ENCODE peak calls at places on chromosome X, in five cellular contexts. Y is body of pancreas, A is OCI-LY7, V is fibroblast of mammary gland, C is transverse colon. Z is an unnamed sample.

GRCh38 chrX:11908371-11908770 is 150.3 kb downstream of the MSL3 start:
- DNase-seq in V (peak; percentile 45), Y (no peak), C (no peak), A (peak; percentile 17), Z (peak; percentile 45)

GRCh38 chrX:112734250-112734649 is 54.5 kb upstream of the LHFPL1 start:
- DNase-seq in V (peak; percentile 4), C (no peak), A (peak; percentile 8), Y (peak; percentile 2), Z (peak; percentile 1)

GRCh38 chrX:77505227-77505626 is 58.0 kb downstream of the FGF16 start:
- DNase-seq in C (no peak), Y (no peak), V (peak; percentile 53), A (peak; percentile 11), Z (peak; percentile 71)

GRCh38 chrX:69119122-69119521 is 46.1 kb downstream of the PJA1 start:
- DNase-seq in A (no peak), V (no peak), C (no peak), Y (no peak), Z (no peak)

GRCh38 chrX:154083134-154083517 is 14.4 kb downstream of the MECP2 start:
- DNase-seq in Y (no peak), C (no peak), V (no peak), A (no peak), Z (no peak)

GRCh38 chrX:1673337-1673736 is 58.5 kb downstream of the ASMT start:
- DNase-seq in C (peak; percentile 28), A (peak; percentile 32), Y (peak; percentile 20), V (peak; percentile 17), Z (peak; percentile 19)

GRCh38 chrX:30196322-30196721 is 19.0 kb upstream of the MAGEB2 start:
- DNase-seq in Y (no peak), C (no peak), V (no peak), A (peak; percentile 0), Z (peak; percentile 3)

GRCh38 chrX:137052641-137053235 is 18.9 kb upstream of the GPR101 start:
- DNase-seq in C (no peak), A (no peak), Y (no peak), V (no peak), Z (no peak)

GRCh38 chrX:38805294-38806053 is 4.2 kb downstream of the MID1IP1 start:
- DNase-seq in Y (peak; percentile 71), A (peak; percentile 81), C (peak; percentile 71), V (peak; percentile 71), Z (peak; percentile 86)

GRCh38 chrX:23901805-23902204 is 5.9 kb downstream of the APOO start:
- DNase-seq in A (peak; percentile 71), C (peak; percentile 59), Y (peak; percentile 79), V (peak; percentile 85), Z (peak; percentile 91)

GRCh38 chrX:54785901-54786300 is 12.2 kb downstream of the ITIH6 start:
- DNase-seq in C (no peak), V (peak; percentile 10), A (peak; percentile 33), Y (no peak), Z (peak; percentile 26)
- TF ChIP-seq CTCF in C (no peak), V (peak; percentile 21), A (peak; percentile 54), Y (peak; percentile 15), Z (peak; percentile 13)

GRCh38 chrX:37763400-37763799 is 16.5 kb upstream of the CYBB start:
- DNase-seq in V (no peak), C (no peak), A (no peak), Y (no peak), Z (no peak)
- H3K4me3 ChIP-seq in V (no peak overlapping the region), C (no peak overlapping the region), A (no peak overlapping the region), Y (no peak overlapping the region), Z (no peak overlapping the region)

DNA sequence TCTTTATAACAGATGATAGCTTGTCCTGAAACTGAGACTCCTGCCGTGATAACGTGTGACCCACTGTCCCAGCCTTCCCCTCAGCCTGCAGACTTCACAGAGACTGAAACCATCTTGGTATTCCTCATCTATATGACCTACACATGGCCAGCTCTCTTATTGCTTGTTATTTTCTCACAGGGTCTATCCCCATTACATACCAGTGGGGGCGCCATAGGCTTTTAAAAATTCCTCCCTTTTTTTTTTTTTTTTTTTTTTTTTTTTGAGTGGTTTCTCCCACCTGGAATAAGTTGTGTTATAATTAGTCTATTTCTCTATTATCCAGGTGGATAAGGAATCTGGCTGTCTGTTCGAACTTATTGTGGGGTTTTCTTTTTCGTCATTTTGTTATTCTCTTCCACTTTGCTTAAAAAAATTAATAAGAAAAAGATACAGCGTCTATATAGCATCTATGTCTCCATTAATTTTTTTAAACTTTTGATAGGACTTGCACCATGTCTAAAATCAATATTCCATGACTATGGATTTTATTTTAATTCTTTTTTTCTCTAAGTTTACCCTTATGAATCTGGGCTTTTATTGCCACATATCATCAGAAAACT is 47.2 kb downstream of the GYG2 start:
- DNase-seq in C (no peak), Y (no peak), V (peak; percentile 19), A (no peak), Z (peak; percentile 28)
- TF ChIP-seq CTCF in C (no peak), Y (peak; percentile 45), V (peak; percentile 48), A (peak; percentile 70), Z (peak; percentile 36)

GRCh38 chrX:9785944-9786741 is at the start of gene SHROOM2:
- DNase-seq in V (no peak), C (no peak), A (no peak), Y (peak; percentile 32), Z (no peak)

GRCh38 chrX:9788908-9789307 is 2.7 kb downstream of the SHROOM2 start:
- DNase-seq in C (no peak), A (no peak), V (no peak), Y (peak; percentile 61), Z (peak; percentile 25)

GRCh38 chrX:9789555-9789954 is 3.3 kb downstream of the SHROOM2 start:
- DNase-seq in V (no peak), C (no peak), Y (no peak), A (no peak), Z (no peak)

GRCh38 chrX:9785252-9785943 is 831 bp upstream of the SHROOM2 start:
- DNase-seq in C (no peak), A (no peak), V (no peak), Y (no peak), Z (no peak)

GRCh38 chrX:9786839-9787635 is 808 bp downstream of the SHROOM2 start:
- DNase-seq in V (no peak), C (no peak), Y (peak; percentile 13), A (no peak), Z (peak; percentile 10)
- H3K4me3 ChIP-seq in V (no peak overlapping the region), C (peak overlapping the region; percentile 14), Y (peak overlapping the region; percentile 25), A (no peak overlapping the region), Z (peak overlapping the region; percentile 44)

GRCh38 chrX:34341814-34342213 is 209.7 kb upstream of the FAM47A start:
- DNase-seq in A (no peak), V (no peak), C (no peak), Y (no peak), Z (no peak)

GRCh38 chrX:34338046-34338445 is 205.9 kb upstream of the FAM47A start:
- DNase-seq in Y (no peak), V (no peak), C (no peak), A (no peak), Z (no peak)

GRCh38 chrX:34343001-34343400 is 210.9 kb upstream of the FAM47A start:
- DNase-seq in A (no peak), Y (no peak), V (no peak), C (no peak), Z (no peak)

GRCh38 chrX:34341258-34341657 is 209.1 kb upstream of the FAM47A start:
- DNase-seq in Y (no peak), C (no peak), V (no peak), A (no peak), Z (peak; percentile 8)
- TF ChIP-seq CTCF in Y (no peak), C (no peak), V (no peak), A (peak; percentile 40), Z (no peak)

Z was measured in cardiac fibroblast.